ENCODE peak calls at places on chromosome 9, in seven cellular contexts. One of them, this sample, is unnamed. For H3K4me1, the result is how much of the 10 kb centered on the place peaks cover.

GRCh38 chr9:136324501-136325300 is 2.6 kb upstream of the GPSM1 start:
- DNase-seq in stomach: peak
- DNase-seq in body of pancreas: peak
- DNase-seq in adrenal gland: no peak
- DNase-seq in ovary: peak
- DNase-seq in HCT116: no peak
- DNase-seq in A549: no peak
- DNase-seq in this sample: no peak

GRCh38 chr9:95508968-95509850 is 7.6 kb downstream of the PTCH1 start:
- DNase-seq in body of pancreas: peak
- DNase-seq in ovary: peak
- DNase-seq in A549: peak
- DNase-seq in stomach: peak
- DNase-seq in HCT116: peak
- DNase-seq in adrenal gland: peak
- DNase-seq in this sample: peak

GRCh38 chr9:75588808-75589207 is 301.7 kb upstream of the PCSK5 start:
- DNase-seq in adrenal gland: no peak
- DNase-seq in HCT116: no peak
- DNase-seq in body of pancreas: no peak
- DNase-seq in ovary: no peak
- DNase-seq in A549: peak
- DNase-seq in stomach: no peak
- DNase-seq in this sample: peak

GRCh38 chr9:136792321-136793062 is 1.3 kb downstream of the TMEM141 start:
- DNase-seq in stomach: no peak
- DNase-seq in HCT116: no peak
- DNase-seq in body of pancreas: peak
- DNase-seq in adrenal gland: peak
- DNase-seq in ovary: peak
- DNase-seq in A549: no peak
- DNase-seq in this sample: peak

GRCh38 chr9:68704804-68705635 is at the start of gene PIP5K1B:
- DNase-seq in A549: peak
- DNase-seq in adrenal gland: peak
- DNase-seq in stomach: peak
- DNase-seq in ovary: no peak
- DNase-seq in HCT116: no peak
- DNase-seq in body of pancreas: peak
- DNase-seq in this sample: peak

GRCh38 chr9:91256235-91256634 is 105.5 kb downstream of the AUH start:
- DNase-seq in adrenal gland: no peak
- DNase-seq in body of pancreas: no peak
- DNase-seq in HCT116: no peak
- DNase-seq in ovary: no peak
- DNase-seq in stomach: no peak
- DNase-seq in A549: no peak
- DNase-seq in this sample: no peak

GRCh38 chr9:89594811-89595550 is 9.8 kb upstream of the GADD45G start:
- DNase-seq in adrenal gland: peak
- DNase-seq in A549: no peak
- DNase-seq in stomach: no peak
- DNase-seq in ovary: no peak
- DNase-seq in HCT116: no peak
- DNase-seq in body of pancreas: no peak
- DNase-seq in this sample: no peak

GRCh38 chr9:31916591-31917223 is 467.7 kb upstream of the ACO1 start:
- DNase-seq in ovary: no peak
- DNase-seq in stomach: no peak
- DNase-seq in A549: no peak
- DNase-seq in HCT116: no peak
- DNase-seq in body of pancreas: no peak
- DNase-seq in adrenal gland: no peak
- DNase-seq in this sample: no peak

GRCh38 chr9:19430201-19430760 is 21.5 kb downstream of the ACER2 start:
- DNase-seq in A549: no peak
- DNase-seq in ovary: no peak
- DNase-seq in HCT116: no peak
- DNase-seq in adrenal gland: no peak
- DNase-seq in body of pancreas: no peak
- DNase-seq in stomach: no peak
- DNase-seq in this sample: no peak

GRCh38 chr9:19432473-19432872 is 23.7 kb downstream of the ACER2 start:
- DNase-seq in stomach: no peak
- DNase-seq in ovary: no peak
- DNase-seq in body of pancreas: no peak
- DNase-seq in HCT116: no peak
- DNase-seq in A549: no peak
- DNase-seq in adrenal gland: no peak
- DNase-seq in this sample: no peak

GRCh38 chr9:19431361-19432171 is 22.8 kb downstream of the ACER2 start:
- DNase-seq in stomach: no peak
- DNase-seq in ovary: peak
- DNase-seq in HCT116: no peak
- DNase-seq in adrenal gland: peak
- DNase-seq in A549: no peak
- DNase-seq in body of pancreas: peak
- DNase-seq in this sample: peak

GRCh38 chr9:19424176-19424779 is 15.5 kb downstream of the ACER2 start:
- DNase-seq in ovary: no peak
- DNase-seq in body of pancreas: no peak
- DNase-seq in stomach: no peak
- DNase-seq in adrenal gland: no peak
- DNase-seq in A549: no peak
- DNase-seq in HCT116: no peak
- DNase-seq in this sample: no peak

DNA sequence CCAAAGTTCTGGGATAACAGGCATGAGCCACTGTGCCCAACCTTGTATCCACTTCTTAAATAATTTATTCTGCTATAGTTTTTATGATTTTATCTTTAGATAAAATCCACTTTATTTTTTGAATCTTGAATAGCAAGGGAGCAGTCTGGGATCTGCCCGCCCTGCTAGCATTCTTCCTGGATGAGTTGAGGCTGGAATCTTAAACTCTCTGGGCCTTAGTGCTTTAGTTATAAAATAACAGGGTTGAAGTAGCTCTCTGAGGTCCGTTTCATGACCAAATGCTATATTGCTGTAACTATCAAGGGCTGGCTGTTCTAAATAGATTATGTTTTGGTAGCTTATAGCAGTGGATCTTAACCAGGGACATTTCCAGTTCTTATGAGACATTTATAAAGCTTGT is 20.8 kb downstream of the ACER2 start:
- DNase-seq in body of pancreas: no peak
- DNase-seq in adrenal gland: no peak
- DNase-seq in A549: no peak
- DNase-seq in HCT116: no peak
- DNase-seq in stomach: no peak
- DNase-seq in ovary: no peak
- DNase-seq in this sample: no peak
- TF ChIP-seq POLR2A in body of pancreas: no peak
- TF ChIP-seq POLR2A in adrenal gland: no peak
- TF ChIP-seq POLR2A in A549: no peak
- TF ChIP-seq POLR2A in HCT116: no peak
- TF ChIP-seq POLR2A in stomach: no peak
- TF ChIP-seq POLR2A in ovary: no peak
- TF ChIP-seq POLR2A in this sample: no peak

GRCh38 chr9:113296796-113297558 is 6.2 kb downstream of the RNF183 start:
- DNase-seq in adrenal gland: no peak
- DNase-seq in body of pancreas: no peak
- DNase-seq in A549: no peak
- DNase-seq in stomach: no peak
- DNase-seq in HCT116: no peak
- DNase-seq in ovary: no peak
- DNase-seq in this sample: no peak

GRCh38 chr9:113298924-113299770 is 4.0 kb downstream of the RNF183 start:
- DNase-seq in HCT116: no peak
- DNase-seq in adrenal gland: no peak
- DNase-seq in A549: no peak
- DNase-seq in body of pancreas: no peak
- DNase-seq in stomach: no peak
- DNase-seq in ovary: no peak
- DNase-seq in this sample: no peak

GRCh38 chr9:113302792-113303418 is at the start of gene RNF183:
- DNase-seq in adrenal gland: no peak
- DNase-seq in body of pancreas: no peak
- DNase-seq in ovary: no peak
- DNase-seq in A549: no peak
- DNase-seq in HCT116: no peak
- DNase-seq in stomach: peak
- DNase-seq in this sample: no peak

GRCh38 chr9:113299800-113300292 is 3.3 kb downstream of the RNF183 start:
- DNase-seq in adrenal gland: no peak
- DNase-seq in ovary: no peak
- DNase-seq in body of pancreas: peak
- DNase-seq in stomach: peak
- DNase-seq in HCT116: no peak
- DNase-seq in A549: peak
- DNase-seq in this sample: no peak

DNA sequence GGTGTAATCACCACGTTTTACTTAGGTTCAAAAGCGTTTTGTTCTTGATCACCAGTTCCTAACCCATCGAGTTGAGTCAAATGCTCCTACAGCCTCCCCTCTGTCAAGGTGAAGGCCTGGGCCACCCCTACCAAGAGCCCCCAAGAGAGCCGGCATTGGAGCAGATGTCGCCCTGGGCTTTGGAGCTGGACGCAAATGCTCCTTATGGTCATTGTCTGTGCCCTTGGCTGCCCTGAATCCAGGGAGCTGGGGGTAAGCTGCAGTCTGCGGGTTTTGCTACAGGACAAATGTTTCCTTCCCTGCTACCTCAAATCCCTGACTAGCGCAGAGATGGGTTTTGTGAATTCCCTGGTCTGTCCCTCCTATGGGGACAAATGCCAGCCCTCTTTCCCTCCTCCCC is 4.9 kb downstream of the RNF183 start:
- DNase-seq in stomach: no peak
- DNase-seq in adrenal gland: no peak
- DNase-seq in HCT116: no peak
- DNase-seq in ovary: no peak
- DNase-seq in body of pancreas: no peak
- DNase-seq in A549: no peak
- DNase-seq in this sample: no peak
- H3K27ac ChIP-seq in stomach: no peak
- H3K27ac ChIP-seq in adrenal gland: no peak
- H3K27ac ChIP-seq in HCT116: no peak
- H3K27ac ChIP-seq in ovary: no peak
- H3K27ac ChIP-seq in body of pancreas: no peak
- H3K27ac ChIP-seq in A549: no peak
- H3K27ac ChIP-seq in this sample: no peak

GRCh38 chr9:567746-568305 is 273.7 kb upstream of the DMRT1 start:
- DNase-seq in body of pancreas: no peak
- DNase-seq in HCT116: no peak
- DNase-seq in stomach: no peak
- DNase-seq in adrenal gland: no peak
- DNase-seq in A549: no peak
- DNase-seq in ovary: no peak
- DNase-seq in this sample: no peak

GRCh38 chr9:565528-565927 is 276.0 kb upstream of the DMRT1 start:
- DNase-seq in stomach: no peak
- DNase-seq in HCT116: no peak
- DNase-seq in ovary: no peak
- DNase-seq in adrenal gland: no peak
- DNase-seq in A549: no peak
- DNase-seq in body of pancreas: no peak
- DNase-seq in this sample: no peak

GRCh38 chr9:569276-569675 is 272.2 kb upstream of the DMRT1 start:
- DNase-seq in stomach: no peak
- DNase-seq in adrenal gland: no peak
- DNase-seq in ovary: no peak
- DNase-seq in body of pancreas: no peak
- DNase-seq in A549: no peak
- DNase-seq in HCT116: no peak
- DNase-seq in this sample: no peak

GRCh38 chr9:570187-570586 is 271.3 kb upstream of the DMRT1 start:
- DNase-seq in HCT116: no peak
- DNase-seq in body of pancreas: no peak
- DNase-seq in stomach: no peak
- DNase-seq in adrenal gland: no peak
- DNase-seq in A549: no peak
- DNase-seq in ovary: no peak
- DNase-seq in this sample: peak

DNA sequence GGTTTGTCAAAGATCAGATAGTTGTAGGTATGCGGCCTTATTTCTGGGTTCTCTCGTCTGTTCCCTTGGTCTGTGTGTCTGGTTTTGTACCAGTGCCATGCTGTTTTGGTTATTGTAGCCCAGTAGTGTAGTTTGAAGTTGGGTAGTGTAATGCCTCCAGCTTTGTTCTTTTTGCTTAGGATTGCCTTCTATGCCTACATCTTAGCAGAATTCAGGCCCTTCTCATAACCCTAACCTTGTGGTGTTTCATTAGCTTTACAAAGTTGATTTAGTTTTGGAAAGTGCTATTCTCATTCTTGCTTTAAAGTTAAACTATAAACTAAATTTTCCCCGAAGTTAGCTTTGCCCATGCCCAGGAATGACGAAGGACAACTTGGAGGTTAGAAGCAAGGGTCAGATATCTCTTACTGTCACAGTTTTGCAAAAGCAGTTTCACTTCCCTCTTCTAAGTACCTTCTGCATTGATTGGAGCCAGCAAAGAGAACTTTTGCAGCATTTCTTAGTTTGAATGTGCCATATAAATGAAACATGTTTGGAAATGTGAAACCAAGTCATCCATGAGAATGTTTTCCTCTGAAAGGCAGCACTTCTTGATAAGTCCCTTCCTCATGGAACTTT is 274.3 kb upstream of the DMRT1 start:
- DNase-seq in A549: no peak
- DNase-seq in ovary: no peak
- DNase-seq in adrenal gland: no peak
- DNase-seq in HCT116: no peak
- DNase-seq in body of pancreas: no peak
- DNase-seq in stomach: no peak
- DNase-seq in this sample: no peak
- H3K4me1 ChIP-seq in A549: under half
- H3K4me1 ChIP-seq in ovary: under half
- H3K4me1 ChIP-seq in adrenal gland: under half
- H3K4me1 ChIP-seq in HCT116: under half
- H3K4me1 ChIP-seq in body of pancreas: half or more
- H3K4me1 ChIP-seq in stomach: under half
- H3K4me1 ChIP-seq in this sample: under half

DNA sequence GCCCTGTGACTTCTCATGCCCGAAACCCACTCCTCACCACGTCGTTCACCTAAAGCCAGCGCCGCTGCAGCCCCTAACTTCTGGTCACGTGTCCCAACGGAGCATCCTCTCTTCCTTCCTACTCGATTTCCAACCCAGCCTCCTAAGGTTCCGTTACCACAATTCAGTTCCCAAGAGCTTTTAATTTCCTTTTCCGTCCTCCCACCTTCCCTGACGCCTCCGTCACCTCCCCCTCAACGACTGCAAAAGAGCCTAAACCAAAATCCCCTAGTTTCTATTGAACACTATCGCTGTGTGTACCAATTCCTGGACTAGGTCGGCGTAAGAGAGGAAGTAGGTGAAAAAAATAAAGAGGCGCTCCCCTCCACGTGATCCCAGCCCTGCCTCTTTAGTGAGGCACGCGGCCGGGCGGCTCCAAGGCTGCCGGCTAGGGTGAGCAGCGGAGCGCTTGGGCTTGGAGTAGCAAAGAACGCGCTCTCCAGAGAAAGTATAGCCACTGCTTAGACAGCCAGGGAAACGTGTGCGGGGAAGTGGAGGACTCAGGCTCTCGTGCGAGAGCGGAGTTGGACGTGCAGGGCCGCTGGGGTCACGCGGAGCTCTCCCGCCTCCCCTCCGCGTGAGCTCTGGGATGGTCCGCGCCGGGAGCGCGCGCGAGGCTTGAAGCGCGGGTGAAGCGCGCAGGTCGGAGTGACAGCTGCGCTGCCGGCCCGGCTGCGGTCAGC is at the start of the genes CENPP and NOL8:
- DNase-seq in stomach: peak
- DNase-seq in HCT116: peak
- DNase-seq in body of pancreas: peak
- DNase-seq in ovary: peak
- DNase-seq in adrenal gland: peak
- DNase-seq in A549: peak
- DNase-seq in this sample: peak
- TF ChIP-seq POLR2A in stomach: no peak
- TF ChIP-seq POLR2A in HCT116: peak
- TF ChIP-seq POLR2A in body of pancreas: peak
- TF ChIP-seq POLR2A in ovary: no peak
- TF ChIP-seq POLR2A in adrenal gland: peak
- TF ChIP-seq POLR2A in A549: peak
- TF ChIP-seq POLR2A in this sample: no peak